ENCODE peak calls at places on chromosomes 11 and 22, in five cellular contexts. I is heart right ventricle, K is tibial nerve, C is AG04450, J is upper lobe of right lung. L is an unnamed sample.

GRCh38 chr11:59802639-59803176 is 7.9 kb downstream of the MRPL16 start:
- DNase-seq in J (no peak), C (no peak), K (no peak), I (no peak), L (no peak)

GRCh38 chr11:6566704-6567370 is 36.6 kb downstream of the RRP8 start:
- DNase-seq in I (no peak), K (no peak), J (no peak), C (no peak), L (no peak)

GRCh38 chr11:100738701-100739100 is 51.6 kb downstream of the ARHGAP42 start:
- DNase-seq in I (no peak), C (no peak), K (no peak), J (no peak), L (no peak)

GRCh38 chr11:72232260-72233055 is 7.9 kb downstream of the INPPL1 start:
- DNase-seq in C (no peak), J (peak), K (no peak), I (no peak), L (no peak)

GRCh38 chr11:43984519-43985385 is 42.3 kb downstream of the C11orf96 start:
- DNase-seq in K (no peak), I (peak), J (peak), C (no peak), L (no peak)

GRCh38 chr22:41983516-41983915 is 14.3 kb downstream of the SEPTIN3 start:
- DNase-seq in K (no peak), I (no peak), J (no peak), C (no peak), L (no peak)

GRCh38 chr11:942853-943252 is 17.2 kb downstream of the AP2A2 start:
- DNase-seq in K (no peak), J (no peak), C (no peak), I (no peak), L (no peak)

GRCh38 chr11:112513936-112514716 is 253.5 kb upstream of the PLET1 start:
- DNase-seq in I (no peak), K (no peak), J (no peak), C (no peak), L (no peak)

GRCh38 chr11:123479048-123479837 is 49.2 kb downstream of the GRAMD1B start:
- DNase-seq in I (no peak), K (no peak), J (no peak), C (no peak), L (no peak)

GRCh38 chr11:107018274-107018901 is at the start of gene GUCY1A2:
- DNase-seq in J (no peak), I (peak), K (no peak), C (no peak), L (peak)

GRCh38 chr11:69750108-69750850 is 24.9 kb downstream of the FGF4 start:
- DNase-seq in K (no peak), J (no peak), C (no peak), I (no peak), L (no peak)

GRCh38 chr11:113401718-113402117 is 14.1 kb downstream of the ANKK1 start:
- DNase-seq in I (peak), K (no peak), C (no peak), J (peak), L (peak)

GRCh38 chr11:45653277-45653676 is 12.1 kb downstream of the CHST1 start:
- DNase-seq in J (peak), C (no peak), I (no peak), K (no peak), L (no peak)

GRCh38 chr11:12200359-12201015 is 90.1 kb downstream of the MICAL2 start:
- DNase-seq in I (no peak), K (no peak), J (peak), C (no peak), L (no peak)

GRCh38 chr11:83284501-83285051 is 1.6 kb downstream of the CCDC90B start:
- DNase-seq in K (no peak), C (no peak), I (no peak), J (no peak), L (no peak)

DNA sequence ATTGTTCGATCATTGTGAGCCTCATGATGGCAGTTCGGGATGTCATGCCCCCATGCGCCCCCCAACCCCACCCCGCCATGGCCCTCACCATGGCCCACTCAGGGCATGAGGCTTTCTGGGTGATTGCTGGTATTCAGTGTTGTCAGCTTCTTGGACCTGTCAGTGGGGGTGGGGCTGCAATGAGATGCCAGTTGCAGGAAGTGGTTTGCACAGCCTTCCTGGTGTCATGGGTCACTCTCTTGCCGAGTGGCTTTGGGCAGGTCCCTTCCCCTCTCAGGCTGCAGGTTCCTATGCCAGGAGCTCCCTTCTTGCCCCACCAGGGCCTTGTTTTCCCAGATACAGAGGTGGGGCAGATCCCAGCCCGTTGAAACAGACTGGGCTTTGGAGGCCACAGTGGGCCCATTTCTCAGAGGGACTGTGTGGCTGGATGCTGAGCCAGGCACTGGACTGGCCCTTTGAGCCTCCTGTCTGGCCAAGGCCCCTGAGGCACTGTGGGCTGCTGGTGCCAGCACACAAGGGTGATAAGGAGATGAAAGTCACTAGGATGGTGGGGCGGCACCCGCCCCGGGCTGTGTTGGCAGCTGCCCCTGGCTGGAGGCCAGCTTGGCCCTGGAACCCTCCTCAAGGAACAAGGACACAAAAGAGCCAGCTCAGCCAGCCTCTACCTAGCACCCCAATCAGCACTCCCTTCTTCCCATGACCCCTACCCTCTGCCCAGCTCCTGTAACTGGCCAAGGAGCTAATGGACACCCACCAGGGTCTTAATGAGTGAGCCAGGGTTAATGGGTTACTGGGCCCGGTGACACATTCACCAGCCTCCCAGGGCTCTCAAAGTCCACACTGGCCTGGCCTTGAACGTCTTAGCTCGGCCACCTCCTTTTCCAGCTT is 1.5 kb upstream of the GGT1 start:
- DNase-seq in J (peak), C (no peak), I (peak), K (no peak), L (no peak)
- H3K27ac ChIP-seq in J (no peak), C (no peak), I (no peak), K (no peak), L (no peak)

GRCh38 chr22:27717094-27717493 is 84.5 kb downstream of the MN1 start:
- DNase-seq in K (no peak), C (no peak), J (no peak), I (no peak), L (no peak)

GRCh38 chr22:27718186-27719032 is 83.1 kb downstream of the MN1 start:
- DNase-seq in K (peak), J (peak), C (peak), I (peak), L (no peak)

GRCh38 chr22:27720860-27721259 is 80.7 kb downstream of the MN1 start:
- DNase-seq in J (peak), K (no peak), C (no peak), I (no peak), L (no peak)

GRCh38 chr22:27719033-27719341 is 82.6 kb downstream of the MN1 start:
- DNase-seq in J (peak), I (no peak), C (no peak), K (no peak), L (no peak)

GRCh38 chr22:27719535-27720227 is 81.9 kb downstream of the MN1 start:
- DNase-seq in K (no peak), C (no peak), I (no peak), J (peak), L (no peak)
- H3K27ac ChIP-seq in K (no peak), C (no peak), I (peak), J (no peak), L (peak)

GRCh38 chr22:36934940-36935610 is 21.6 kb downstream of the CSF2RB start:
- DNase-seq in K (no peak), J (no peak), C (no peak), I (no peak), L (no peak)
- H3K27ac ChIP-seq in K (no peak), J (no peak), C (no peak), I (no peak), L (no peak)

GRCh38 chr11:110027627-110028371 is 65.4 kb upstream of the ZC3H12C start:
- DNase-seq in J (no peak), C (no peak), I (no peak), K (no peak), L (no peak)
- H3K27ac ChIP-seq in J (no peak), C (no peak), I (no peak), K (peak), L (peak)

GRCh38 chr11:76712125-76712524 is 41.6 kb upstream of the LRRC32 start:
- DNase-seq in K (no peak), I (no peak), C (no peak), J (no peak), L (no peak)

GRCh38 chr11:76709756-76710155 is 39.2 kb upstream of the LRRC32 start:
- DNase-seq in J (no peak), I (no peak), K (no peak), C (no peak), L (no peak)

GRCh38 chr11:76706667-76707066 is 36.1 kb upstream of the LRRC32 start:
- DNase-seq in I (no peak), K (no peak), J (no peak), C (no peak), L (no peak)

GRCh38 chr11:76707293-76707825 is 36.8 kb upstream of the LRRC32 start:
- DNase-seq in K (no peak), I (no peak), C (no peak), J (no peak), L (no peak)

GRCh38 chr11:76709259-76709658 is 38.7 kb upstream of the LRRC32 start:
- DNase-seq in I (no peak), J (no peak), C (no peak), K (no peak), L (no peak)
- H3K27ac ChIP-seq in I (no peak), J (no peak), C (no peak), K (no peak), L (no peak)

GRCh38 chr11:128891912-128892398 is 799 bp downstream of the KCNJ5 start:
- DNase-seq in K (no peak), J (no peak), I (no peak), C (no peak), L (no peak)

GRCh38 chr11:128891410-128891861 is 280 bp downstream of the KCNJ5 start:
- DNase-seq in K (no peak), C (no peak), I (no peak), J (no peak), L (no peak)

GRCh38 chr11:128890216-128890542 is 977 bp upstream of the KCNJ5 start:
- DNase-seq in I (no peak), K (no peak), J (no peak), C (no peak), L (no peak)

GRCh38 chr11:128889657-128890213 is 1.4 kb upstream of the KCNJ5 start:
- DNase-seq in J (no peak), K (no peak), I (no peak), C (no peak), L (no peak)

GRCh38 chr11:128890543-128891409 is at the start of gene KCNJ5:
- DNase-seq in I (peak), J (peak), C (no peak), K (no peak), L (no peak)
- H3K27ac ChIP-seq in I (peak), J (peak), C (peak), K (no peak), L (peak)

L was measured in substantia nigra.